ENCODE peak calls at places on chromosome 9, in eight cellular contexts. U is NCI-H1048; Y is stimulated activated CD4-positive, alpha-beta T cell treated with anti-CD3 and anti-CD28 coated beads, Interleukin-12 subunit alpha, Interleukin-12 subunit beta, amount 100 ng/mL, for 48 hours; A is aorta; M is MV-4-11; I is iPS DF 19.7; K is retina; P is left colon. N is an unnamed sample.
A peak's percentile ranks its signal among the peaks of the same experiment; 100 is the strongest.

GRCh38 chr9:94623253-94623652 is 16.1 kb downstream of the FBP1 start:
- DNase-seq in U (no peak), Y (no peak), A (no peak), M (peak; percentile 44), I (no peak), K (peak; percentile 34), P (peak; percentile 84), N (peak; percentile 16)

GRCh38 chr9:35649431-35650340 is 1.0 kb downstream of the SIT1 start:
- DNase-seq in U (no peak), Y (no peak), A (peak; percentile 77), M (peak; percentile 83), I (no peak), K (no peak), P (peak; percentile 63), N (no peak)

GRCh38 chr9:137619240-137620090 is 660 bp downstream of the EHMT1 start:
- DNase-seq in U (no peak), Y (no peak), A (peak; percentile 66), M (peak; percentile 15), I (no peak), K (peak; percentile 75), P (peak; percentile 53), N (peak; percentile 49)

GRCh38 chr9:106613250-106613737 is 249.7 kb upstream of the ZNF462 start:
- DNase-seq in U (no peak), Y (no peak), A (no peak), M (no peak), I (no peak), K (no peak), P (peak; percentile 56), N (no peak)

GRCh38 chr9:113979713-113980086 is 98.4 kb downstream of the AMBP start:
- DNase-seq in U (no peak), Y (no peak), A (no peak), M (no peak), I (no peak), K (no peak), P (no peak), N (peak; percentile 35)

GRCh38 chr9:76634356-76635054 is 129.7 kb upstream of the PCA3 start:
- DNase-seq in U (no peak), Y (no peak), A (no peak), M (peak; percentile 13), I (no peak), K (no peak), P (no peak), N (peak; percentile 64)

GRCh38 chr9:128102861-128103588 is 24.5 kb downstream of the PTGES2 start:
- DNase-seq in U (no peak), Y (no peak), A (no peak), M (no peak), I (no peak), K (peak; percentile 40), P (no peak), N (no peak)

GRCh38 chr9:135849186-135849585 is 58.2 kb downstream of the CAMSAP1 start:
- DNase-seq in U (no peak), Y (no peak), A (no peak), M (no peak), I (no peak), K (no peak), P (no peak), N (no peak)

N was measured in AG10803.